ENCODE peak calls at places on chromosome 19, in eight cellular contexts. P, B, U, H, G, V, N and X are unnamed samples.

GRCh38 chr19:29590278-29590677 is 15.8 kb upstream of the POP4 start:
- DNase-seq in P (no peak), B (no peak), U (no peak), H (no peak), G (no peak), V (no peak), N (no peak), X (no peak)

GRCh38 chr19:46902402-46902766 is 41.6 kb downstream of the ARHGAP35 start:
- DNase-seq in P (no peak), B (no peak), U (no peak), H (no peak), G (no peak), V (peak; percentile 26), N (no peak), X (no peak)

GRCh38 chr19:3606690-3607289 is at the start of gene TBXA2R:
- DNase-seq in P (peak; percentile 86), B (peak; percentile 96), U (peak; percentile 30), H (peak; percentile 49), G (peak; percentile 38), V (peak; percentile 19), N (peak; percentile 97), X (no peak)

GRCh38 chr19:38287604-38288003 is 16.4 kb upstream of the C19orf33 start:
- DNase-seq in P (no peak), B (no peak), U (no peak), H (no peak), G (no peak), V (no peak), N (no peak), X (no peak)

GRCh38 chr19:15101479-15102082 is 5.6 kb upstream of the SYDE1 start:
- DNase-seq in P (no peak), B (peak; percentile 62), U (peak; percentile 68), H (peak; percentile 62), G (no peak), V (peak; percentile 1), N (peak; percentile 77), X (no peak)

GRCh38 chr19:4088975-4089374 is 22.3 kb upstream of the ZBTB7A start:
- DNase-seq in P (no peak), B (no peak), U (peak; percentile 85), H (no peak), G (peak; percentile 36), V (no peak), N (peak; percentile 55), X (no peak)

GRCh38 chr19:47230122-47230920 is 678 bp downstream of the BBC3 start:
- DNase-seq in P (peak; percentile 78), B (peak; percentile 83), U (peak; percentile 84), H (peak; percentile 29), G (peak; percentile 66), V (no peak), N (peak; percentile 93), X (no peak)

GRCh38 chr19:10093295-10094186 is 7.4 kb downstream of the SHFL start:
- DNase-seq in P (no peak), B (no peak), U (no peak), H (peak; percentile 24), G (no peak), V (no peak), N (peak; percentile 69), X (no peak)

GRCh38 chr19:45515081-45515624 is 7.9 kb downstream of the VASP start:
- DNase-seq in P (peak; percentile 70), B (no peak), U (no peak), H (no peak), G (no peak), V (no peak), N (peak; percentile 40), X (no peak)

GRCh38 chr19:58182577-58182988 is 278 bp upstream of the ZNF274 start:
- DNase-seq in P (no peak), B (peak; percentile 95), U (peak; percentile 90), H (no peak), G (peak; percentile 62), V (no peak), N (no peak), X (peak; percentile 81)

GRCh38 chr19:1168562-1168873 is 5.5 kb downstream of the SBNO2 start:
- DNase-seq in P (no peak), B (no peak), U (no peak), H (no peak), G (no peak), V (no peak), N (no peak), X (no peak)

GRCh38 chr19:43674630-43674982 is 4.6 kb upstream of the PLAUR start:
- DNase-seq in P (no peak), B (peak; percentile 47), U (no peak), H (peak; percentile 61), G (no peak), V (no peak), N (no peak), X (no peak)

GRCh38 chr19:11091343-11092153 is 2.3 kb downstream of the LDLR start:
- DNase-seq in P (peak; percentile 51), B (peak; percentile 72), U (peak; percentile 64), H (peak; percentile 86), G (no peak), V (no peak), N (peak; percentile 39), X (no peak)

GRCh38 chr19:30552593-30552992 is 180.4 kb downstream of the ZNF536 start:
- DNase-seq in P (no peak), B (no peak), U (no peak), H (no peak), G (no peak), V (no peak), N (no peak), X (no peak)

GRCh38 chr19:57152921-57153320 is 7.9 kb upstream of the ZIM3 start:
- DNase-seq in P (no peak), B (no peak), U (no peak), H (no peak), G (no peak), V (no peak), N (no peak), X (no peak)

GRCh38 chr19:45866400-45867176 is 2.5 kb downstream of the FOXA3 start:
- DNase-seq in P (no peak), B (no peak), U (no peak), H (no peak), G (no peak), V (no peak), N (peak; percentile 43), X (no peak)

GRCh38 chr19:1364070-1364719 is 19.5 kb upstream of the NDUFS7 start:
- DNase-seq in P (no peak), B (no peak), U (no peak), H (peak; percentile 19), G (no peak), V (no peak), N (no peak), X (no peak)

GRCh38 chr19:55305491-55305890 is 19.6 kb downstream of the TMEM150B start:
- DNase-seq in P (no peak), B (peak; percentile 42), U (peak; percentile 63), H (no peak), G (peak; percentile 9), V (no peak), N (peak; percentile 95), X (peak; percentile 12)

GRCh38 chr19:1864480-1865171 is 1.2 kb upstream of the KLF16 start:
- DNase-seq in P (peak; percentile 77), B (peak; percentile 87), U (peak; percentile 58), H (peak; percentile 57), G (no peak), V (peak; percentile 32), N (peak; percentile 97), X (no peak)

GRCh38 chr19:5927439-5927821 is 13.4 kb downstream of the CAPS start:
- DNase-seq in P (no peak), B (no peak), U (no peak), H (no peak), G (no peak), V (no peak), N (no peak), X (no peak)

GRCh38 chr19:18607222-18608101 is 863 bp upstream of the CRLF1 start:
- DNase-seq in P (no peak), B (no peak), U (no peak), H (no peak), G (no peak), V (no peak), N (peak; percentile 83), X (no peak)

GRCh38 chr19:38263696-38264485 is 482 bp upstream of the SPINT2 start:
- DNase-seq in P (no peak), B (peak; percentile 74), U (no peak), H (no peak), G (peak; percentile 38), V (peak; percentile 99), N (peak; percentile 100), X (peak; percentile 95)

GRCh38 chr19:12913871-12914690 is 5.0 kb downstream of the SYCE2 start:
- DNase-seq in P (no peak), B (peak; percentile 40), U (peak; percentile 78), H (peak; percentile 48), G (peak; percentile 23), V (peak; percentile 80), N (no peak), X (no peak)

GRCh38 chr19:449916-450315 is 10.9 kb downstream of the SHC2 start:
- DNase-seq in P (no peak), B (no peak), U (no peak), H (no peak), G (no peak), V (no peak), N (peak; percentile 48), X (no peak)

GRCh38 chr19:1512671-1513491 is at the start of gene ADAMTSL5:
- DNase-seq in P (peak; percentile 82), B (peak; percentile 94), U (peak; percentile 63), H (peak; percentile 37), G (peak; percentile 27), V (no peak), N (peak; percentile 90), X (no peak)

GRCh38 chr19:19552811-19553210 is 14.7 kb downstream of the CILP2 start:
- DNase-seq in P (no peak), B (peak; percentile 80), U (no peak), H (no peak), G (no peak), V (no peak), N (peak; percentile 95), X (no peak)

GRCh38 chr19:22914646-22915045 is 82.6 kb downstream of the ZNF723 start:
- DNase-seq in P (no peak), B (no peak), U (no peak), H (no peak), G (no peak), V (no peak), N (no peak), X (no peak)

GRCh38 chr19:34327851-34328250 is 37.1 kb upstream of the GPI start:
- DNase-seq in P (peak; percentile 59), B (no peak), U (no peak), H (no peak), G (no peak), V (no peak), N (no peak), X (no peak)

GRCh38 chr19:42272535-42272897 is 3.5 kb downstream of the CIC start:
- DNase-seq in P (peak; percentile 28), B (no peak), U (no peak), H (no peak), G (no peak), V (no peak), N (no peak), X (no peak)

GRCh38 chr19:44637390-44637764 is 6.3 kb upstream of the PVR start:
- DNase-seq in P (no peak), B (no peak), U (no peak), H (no peak), G (no peak), V (no peak), N (no peak), X (no peak)

GRCh38 chr19:45820413-45821102 is 5.5 kb upstream of the RSPH6A start:
- DNase-seq in P (no peak), B (no peak), U (no peak), H (no peak), G (no peak), V (no peak), N (peak; percentile 63), X (no peak)

GRCh38 chr19:33251076-33251475 is 25.4 kb upstream of the SLC7A10 start:
- DNase-seq in P (peak; percentile 7), B (no peak), U (no peak), H (no peak), G (no peak), V (no peak), N (peak; percentile 74), X (no peak)

GRCh38 chr19:21143846-21144245 is 2.0 kb downstream of the ZNF431 start:
- DNase-seq in P (no peak), B (no peak), U (no peak), H (peak; percentile 28), G (no peak), V (no peak), N (no peak), X (no peak)

GRCh38 chr19:55304279-55304978 is 20.6 kb downstream of the BRSK1 start:
- DNase-seq in P (peak; percentile 63), B (no peak), U (peak; percentile 39), H (peak; percentile 48), G (no peak), V (no peak), N (peak; percentile 92), X (peak; percentile 18)